ENCODE peak calls at places on chromosomes 1 and 21, in ten cellular contexts. F, D, U, S, M, Q, C, I, J and W are unnamed samples.

GRCh38 chr21:36733857-36734256 is 34.9 kb downstream of the SIM2 start:
- DNase-seq in F (no peak), D (no peak), U (no peak), S (no peak), M (no peak), Q (no peak), C (no peak), I (no peak), J (no peak), W (no peak)

GRCh38 chr1:45405636-45406035 is 65.4 kb upstream of the MUTYH start:
- DNase-seq in F (no peak), D (no peak), U (no peak), S (no peak), M (no peak), Q (no peak), C (no peak), I (no peak), J (no peak), W (no peak)

GRCh38 chr1:99621340-99621901 is 24.5 kb upstream of the PALMD start:
- DNase-seq in F (no peak), D (no peak), U (no peak), S (no peak), M (no peak), Q (no peak), C (no peak), I (no peak), J (no peak), W (no peak)

GRCh38 chr21:28142692-28143091 is 850.0 kb downstream of the LTN1 start:
- DNase-seq in F (no peak), D (no peak), U (no peak), S (peak; percentile 85), M (no peak), Q (no peak), C (no peak), I (no peak), J (no peak), W (no peak)

GRCh38 chr1:58813801-58814200 is 30.0 kb upstream of the JUN start:
- DNase-seq in F (no peak), D (no peak), U (no peak), S (no peak), M (no peak), Q (no peak), C (no peak), I (no peak), J (no peak), W (no peak)

GRCh38 chr1:37479255-37480124 is 5.1 kb downstream of the ZC3H12A start:
- DNase-seq in F (peak; percentile 92), D (peak; percentile 88), U (peak; percentile 91), S (peak; percentile 83), M (peak; percentile 92), Q (peak; percentile 94), C (peak; percentile 85), I (peak; percentile 92), J (peak; percentile 64), W (peak; percentile 96)

GRCh38 chr1:14924012-14924452 is 229.5 kb upstream of the TMEM51 start:
- DNase-seq in F (peak; percentile 73), D (no peak), U (peak; percentile 81), S (peak; percentile 61), M (peak; percentile 92), Q (peak; percentile 79), C (peak; percentile 52), I (peak; percentile 80), J (peak; percentile 65), W (peak; percentile 73)

GRCh38 chr1:112937495-112937894 is 18.5 kb downstream of the SLC16A1 start:
- DNase-seq in F (no peak), D (no peak), U (no peak), S (no peak), M (no peak), Q (no peak), C (no peak), I (no peak), J (no peak), W (no peak)

GRCh38 chr1:171438441-171438840 is 46.9 kb upstream of the PRRC2C start:
- DNase-seq in F (no peak), D (no peak), U (peak; percentile 90), S (peak; percentile 98), M (no peak), Q (peak; percentile 64), C (no peak), I (peak; percentile 16), J (no peak), W (peak; percentile 75)

GRCh38 chr1:33365560-33365997 is 44.7 kb upstream of the A3GALT2 start:
- DNase-seq in F (no peak), D (no peak), U (no peak), S (peak; percentile 87), M (no peak), Q (peak; percentile 82), C (peak; percentile 62), I (no peak), J (peak; percentile 49), W (no peak)

GRCh38 chr1:161122967-161123366 is 5.1 kb downstream of the NIT1 start:
- DNase-seq in F (no peak), D (no peak), U (no peak), S (no peak), M (no peak), Q (no peak), C (no peak), I (no peak), J (no peak), W (no peak)

GRCh38 chr1:39845569-39846566 is 37.4 kb downstream of the TRIT1 start:
- DNase-seq in F (peak; percentile 57), D (peak; percentile 83), U (peak; percentile 90), S (peak; percentile 86), M (no peak), Q (peak; percentile 86), C (no peak), I (peak; percentile 97), J (peak; percentile 89), W (peak; percentile 77)

GRCh38 chr1:184634296-184634695 is 120.4 kb downstream of the EDEM3 start:
- DNase-seq in F (no peak), D (no peak), U (no peak), S (no peak), M (no peak), Q (no peak), C (no peak), I (no peak), J (no peak), W (no peak)

GRCh38 chr1:184677344-184677743 is 77.3 kb downstream of the EDEM3 start:
- DNase-seq in F (no peak), D (no peak), U (no peak), S (no peak), M (no peak), Q (no peak), C (no peak), I (no peak), J (no peak), W (no peak)

GRCh38 chr1:6891781-6892579 is 106.7 kb downstream of the CAMTA1 start:
- DNase-seq in F (no peak), D (no peak), U (no peak), S (no peak), M (no peak), Q (no peak), C (no peak), I (no peak), J (no peak), W (no peak)

GRCh38 chr1:119316870-119317416 is 51.6 kb upstream of the HAO2 start:
- DNase-seq in F (no peak), D (no peak), U (no peak), S (no peak), M (peak; percentile 19), Q (no peak), C (no peak), I (no peak), J (no peak), W (no peak)

GRCh38 chr1:232306269-232306911 is 323.5 kb downstream of the SIPA1L2 start:
- DNase-seq in F (peak; percentile 73), D (no peak), U (peak; percentile 56), S (no peak), M (peak; percentile 81), Q (peak; percentile 60), C (no peak), I (peak; percentile 63), J (peak; percentile 63), W (no peak)

GRCh38 chr1:226887006-226887405 is 16.6 kb downstream of the PSEN2 start:
- DNase-seq in F (no peak), D (no peak), U (peak; percentile 30), S (no peak), M (peak; percentile 41), Q (no peak), C (no peak), I (no peak), J (no peak), W (no peak)
- H3K36me3 ChIP-seq in F (peaks cover 2% of the 10 kb centered on the region), D (no peaks in the 10 kb centered on the region), U (peaks cover 6% of the 10 kb centered on the region), S (peaks cover 4% of the 10 kb centered on the region), M (peaks cover 48% of the 10 kb centered on the region), Q (no peaks in the 10 kb centered on the region), C (peaks cover under 1% of the 10 kb centered on the region), I (peaks cover 13% of the 10 kb centered on the region), J (peaks cover 3% of the 10 kb centered on the region), W (peaks cover 27% of the 10 kb centered on the region)

GRCh38 chr1:110961902-110962301 is 1.8 kb downstream of the LRIF1 start:
- DNase-seq in F (no peak), D (no peak), U (no peak), S (no peak), M (no peak), Q (no peak), C (no peak), I (no peak), J (no peak), W (no peak)
- H3K4me3 ChIP-seq in F (no peak overlapping the region), D (no peak overlapping the region), U (no peak overlapping the region), S (no peak overlapping the region), M (no peak overlapping the region), Q (peak overlapping the region; percentile 83), C (peak overlapping the region; percentile 76), I (no peak overlapping the region), J (no peak overlapping the region), W (no peak overlapping the region)

DNA sequence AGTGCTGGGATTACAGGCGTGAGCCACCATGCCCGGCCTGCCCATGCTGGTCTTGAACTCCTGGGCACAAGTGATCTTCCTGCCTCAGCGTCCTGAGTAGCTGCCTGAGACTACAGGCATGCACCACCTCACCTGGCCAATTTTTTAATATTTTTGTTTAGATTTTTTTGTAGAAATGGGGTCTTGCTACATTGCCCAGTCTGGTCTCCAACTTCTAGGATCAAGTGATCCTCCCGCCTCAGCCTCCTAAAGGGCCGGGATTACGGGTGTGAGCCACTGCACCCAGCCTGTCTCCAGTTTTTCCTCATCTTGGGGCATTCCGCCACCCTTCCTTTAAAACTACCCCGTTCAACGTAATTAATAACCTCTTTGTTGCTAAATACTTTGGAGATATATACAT is 7.4 kb downstream of the PMF1 start:
- DNase-seq in F (no peak), D (no peak), U (no peak), S (no peak), M (no peak), Q (no peak), C (no peak), I (no peak), J (no peak), W (no peak)
- H3K4me1 ChIP-seq in F (peaks cover 3% of the 10 kb centered on the region), D (peaks cover 7% of the 10 kb centered on the region), U (no peaks in the 10 kb centered on the region), S (no peaks in the 10 kb centered on the region), M (peaks cover 21% of the 10 kb centered on the region), Q (peaks cover 10% of the 10 kb centered on the region), C (peaks cover 5% of the 10 kb centered on the region), I (peaks cover 26% of the 10 kb centered on the region), J (peaks cover 27% of the 10 kb centered on the region), W (no peaks in the 10 kb centered on the region)

GRCh38 chr1:77571642-77572041 is 110.8 kb downstream of the ZZZ3 start:
- DNase-seq in F (no peak), D (no peak), U (no peak), S (peak; percentile 29), M (no peak), Q (no peak), C (no peak), I (no peak), J (no peak), W (no peak)
- H3K36me3 ChIP-seq in F (no peaks in the 10 kb centered on the region), D (peaks cover 43% of the 10 kb centered on the region), U (no peaks in the 10 kb centered on the region), S (peaks cover 4% of the 10 kb centered on the region), M (peaks cover 70% of the 10 kb centered on the region), Q (no peaks in the 10 kb centered on the region), C (no peaks in the 10 kb centered on the region), I (peaks cover 5% of the 10 kb centered on the region), J (no peaks in the 10 kb centered on the region), W (peaks cover 55% of the 10 kb centered on the region)